ENCODE peak calls at places on chromosomes 16 and 17, in six cellular contexts. N is GM06990, R is mucosa of descending colon, U is endodermal cell, V is DND-41, C is fibroblast of mammary gland. T is an unnamed sample.

GRCh38 chr17:6940186-6940649 is 55.6 kb upstream of the ALOX12 start:
- DNase-seq in N (no peak), C (peak), V (no peak), U (no peak), R (no peak), T (peak)

GRCh38 chr16:49778202-49778601 is 77.7 kb downstream of the ZNF423 start:
- DNase-seq in U (no peak), C (no peak), N (no peak), V (no peak), R (no peak), T (no peak)

GRCh38 chr16:11597737-11598136 is 11.0 kb upstream of the LITAF start:
- DNase-seq in V (no peak), U (no peak), R (no peak), C (no peak), N (no peak), T (peak)

GRCh38 chr17:70906808-70907207 is 737.5 kb downstream of the KCNJ2 start:
- DNase-seq in U (no peak), N (no peak), R (no peak), C (peak), V (no peak), T (peak)

GRCh38 chr17:3946711-3947235 is 17.5 kb downstream of the ATP2A3 start:
- DNase-seq in N (no peak), U (no peak), C (no peak), V (no peak), R (no peak), T (no peak)

GRCh38 chr16:87765473-87765775 is 362 bp downstream of the KLHDC4 start:
- DNase-seq in V (peak), N (no peak), U (no peak), R (no peak), C (no peak), T (no peak)

GRCh38 chr16:17277981-17278381 is 192.8 kb downstream of the XYLT1 start:
- DNase-seq in R (peak), U (peak), C (peak), V (no peak), N (no peak), T (no peak)

GRCh38 chr16:88464447-88465318 is 11.6 kb downstream of the ZFPM1 start:
- DNase-seq in R (no peak), N (peak), U (no peak), V (no peak), C (no peak), T (peak)

GRCh38 chr16:20851601-20852000 is 45.3 kb downstream of the REXO5 start:
- DNase-seq in V (no peak), U (no peak), R (peak), N (no peak), C (peak), T (peak)

GRCh38 chr17:57442401-57442823 is 186.1 kb downstream of the MSI2 start:
- DNase-seq in V (peak), R (no peak), N (no peak), C (peak), U (no peak), T (peak)

GRCh38 chr16:14196011-14196410 is 124.9 kb downstream of the MRTFB start:
- DNase-seq in N (no peak), C (no peak), V (no peak), R (no peak), U (no peak), T (peak)

GRCh38 chr17:56678249-56679144 is 85.0 kb downstream of the NOG start:
- DNase-seq in N (no peak), V (no peak), R (no peak), U (peak), C (no peak), T (peak)

GRCh38 chr16:3087243-3087791 is 11.8 kb downstream of the ZSCAN10 start:
- DNase-seq in C (no peak), V (no peak), U (peak), N (no peak), R (peak), T (no peak)

GRCh38 chr17:68809148-68809547 is 146.0 kb downstream of the ABCA8 start:
- DNase-seq in R (no peak), C (no peak), V (no peak), U (no peak), N (no peak), T (no peak)

GRCh38 chr17:82203920-82204319 is 8.7 kb downstream of the CCDC57 start:
- DNase-seq in N (no peak), V (no peak), U (no peak), C (no peak), R (no peak), T (no peak)

GRCh38 chr17:72726936-72727335 is 365.6 kb downstream of the SLC39A11 start:
- DNase-seq in C (peak), U (no peak), V (peak), R (no peak), N (peak), T (no peak)

GRCh38 chr17:81076097-81076754 is 41.3 kb downstream of the BAIAP2 start:
- DNase-seq in N (no peak), C (no peak), R (no peak), U (no peak), V (no peak), T (no peak)

GRCh38 chr16:2194852-2195315 is 1.5 kb downstream of the CASKIN1 start:
- DNase-seq in V (peak), U (peak), R (peak), N (no peak), C (peak), T (peak)

GRCh38 chr16:17590711-17591654 is 120.2 kb upstream of the XYLT1 start:
- DNase-seq in C (peak), N (no peak), V (peak), R (no peak), U (no peak), T (no peak)

GRCh38 chr17:74431568-74432483 is at the start of gene GPRC5C:
- DNase-seq in V (no peak), R (peak), C (peak), U (peak), N (peak), T (peak)

GRCh38 chr17:68497885-68498319 is 14.3 kb upstream of the PRKAR1A start:
- DNase-seq in N (peak), C (no peak), V (no peak), U (no peak), R (no peak), T (no peak)

GRCh38 chr16:80016689-80017088 is 416.2 kb upstream of the MAF start:
- DNase-seq in N (no peak), V (no peak), R (no peak), C (no peak), U (no peak), T (no peak)

GRCh38 chr16:85897384-85897783 is 1.6 kb upstream of the IRF8 start:
- DNase-seq in U (no peak), R (no peak), N (no peak), C (no peak), V (no peak), T (no peak)

GRCh38 chr17:45256114-45256966 is 5.6 kb downstream of the SPATA32 start:
- DNase-seq in C (no peak), N (no peak), V (peak), U (peak), R (no peak), T (no peak)

GRCh38 chr17:54859187-54859586 is 41.5 kb upstream of the TOM1L1 start:
- DNase-seq in V (no peak), R (no peak), U (no peak), C (no peak), N (no peak), T (no peak)

GRCh38 chr16:71627631-71628236 is 1.8 kb downstream of the MARVELD3 start:
- DNase-seq in V (no peak), C (no peak), R (peak), U (peak), N (no peak), T (no peak)

GRCh38 chr17:56913000-56913866 is 616 bp downstream of the TRIM25 start:
- DNase-seq in V (no peak), U (peak), C (no peak), N (no peak), R (no peak), T (peak)

GRCh38 chr16:87790278-87791023 is 24.7 kb upstream of the KLHDC4 start:
- DNase-seq in U (no peak), R (no peak), C (no peak), N (no peak), V (no peak), T (peak)

GRCh38 chr16:76729525-76729924 is 452.3 kb downstream of the CNTNAP4 start:
- DNase-seq in C (peak), V (no peak), R (no peak), U (peak), N (no peak), T (no peak)

DNA sequence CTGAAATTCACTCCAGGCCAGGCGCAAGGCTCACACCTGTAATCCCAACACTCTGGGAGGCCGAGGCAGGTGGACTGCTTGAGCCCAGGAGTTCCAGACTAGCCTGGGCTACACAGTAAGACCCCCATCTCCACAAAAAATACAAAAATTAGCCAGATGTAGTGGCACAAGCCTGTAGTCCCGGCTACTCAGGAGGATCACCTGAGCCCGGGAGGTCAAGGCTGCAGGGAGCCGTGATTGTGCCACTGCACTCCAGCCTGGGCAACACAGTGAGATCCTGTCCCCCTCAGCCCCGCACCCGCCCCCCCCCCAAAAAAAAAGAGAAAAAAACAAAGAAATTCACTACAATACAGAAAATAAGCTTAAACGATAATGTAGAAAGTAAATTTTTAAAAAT is 31.5 kb downstream of the MBTPS1 start:
- DNase-seq in N (no peak), C (no peak), R (no peak), V (no peak), U (no peak), T (no peak)
- H3K4me3 ChIP-seq in N (no peak), C (no peak), R (no peak), V (no peak), U (no peak), T (no peak)

DNA sequence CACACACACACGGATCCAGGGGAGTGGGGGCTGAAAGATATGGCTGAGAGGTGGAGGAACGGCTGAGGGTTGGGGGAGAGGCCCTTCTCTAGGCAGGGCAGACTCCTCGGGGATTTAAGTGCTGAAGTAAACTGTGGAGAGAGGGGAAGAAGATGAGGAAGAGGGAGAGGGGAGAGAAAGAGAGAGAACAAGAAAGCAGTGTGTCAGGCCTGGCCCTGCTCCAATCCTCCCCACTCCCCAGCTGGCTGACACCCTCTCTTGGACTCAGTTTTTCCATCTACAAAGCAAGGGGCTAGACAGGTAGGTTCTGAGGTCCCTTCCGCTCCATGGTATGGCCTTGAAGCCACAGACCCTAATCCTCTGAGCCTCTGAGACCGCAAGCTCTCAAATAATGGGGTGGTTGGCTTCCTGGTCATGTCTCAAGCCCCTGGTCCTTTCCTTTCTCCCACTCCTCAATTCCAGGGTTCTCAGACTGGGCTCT is 2.0 kb downstream of the VAMP2 start:
- DNase-seq in U (peak), N (no peak), R (no peak), C (no peak), V (no peak), T (no peak)
- H3K4me3 ChIP-seq in U (peak), N (no peak), R (no peak), C (no peak), V (peak), T (peak)

GRCh38 chr17:42555122-42555622 is 2.4 kb downstream of the HSD17B1 start:
- DNase-seq in N (no peak), C (no peak), V (no peak), R (no peak), U (no peak), T (no peak)
- H3K4me3 ChIP-seq in N (peak), C (peak), V (peak), R (peak), U (peak), T (peak)

GRCh38 chr16:24013733-24014645 is 178.2 kb downstream of the PRKCB start:
- DNase-seq in C (no peak), U (no peak), R (peak), V (peak), N (peak), T (no peak)
- H3K4me3 ChIP-seq in C (no peak), U (no peak), R (no peak), V (peak), N (no peak), T (no peak)

GRCh38 chr16:84819644-84820304 is at the start of gene CRISPLD2:
- DNase-seq in N (peak), C (peak), V (peak), U (peak), R (peak), T (peak)
- H3K4me3 ChIP-seq in N (no peak), C (peak), V (peak), U (peak), R (peak), T (peak)

DNA sequence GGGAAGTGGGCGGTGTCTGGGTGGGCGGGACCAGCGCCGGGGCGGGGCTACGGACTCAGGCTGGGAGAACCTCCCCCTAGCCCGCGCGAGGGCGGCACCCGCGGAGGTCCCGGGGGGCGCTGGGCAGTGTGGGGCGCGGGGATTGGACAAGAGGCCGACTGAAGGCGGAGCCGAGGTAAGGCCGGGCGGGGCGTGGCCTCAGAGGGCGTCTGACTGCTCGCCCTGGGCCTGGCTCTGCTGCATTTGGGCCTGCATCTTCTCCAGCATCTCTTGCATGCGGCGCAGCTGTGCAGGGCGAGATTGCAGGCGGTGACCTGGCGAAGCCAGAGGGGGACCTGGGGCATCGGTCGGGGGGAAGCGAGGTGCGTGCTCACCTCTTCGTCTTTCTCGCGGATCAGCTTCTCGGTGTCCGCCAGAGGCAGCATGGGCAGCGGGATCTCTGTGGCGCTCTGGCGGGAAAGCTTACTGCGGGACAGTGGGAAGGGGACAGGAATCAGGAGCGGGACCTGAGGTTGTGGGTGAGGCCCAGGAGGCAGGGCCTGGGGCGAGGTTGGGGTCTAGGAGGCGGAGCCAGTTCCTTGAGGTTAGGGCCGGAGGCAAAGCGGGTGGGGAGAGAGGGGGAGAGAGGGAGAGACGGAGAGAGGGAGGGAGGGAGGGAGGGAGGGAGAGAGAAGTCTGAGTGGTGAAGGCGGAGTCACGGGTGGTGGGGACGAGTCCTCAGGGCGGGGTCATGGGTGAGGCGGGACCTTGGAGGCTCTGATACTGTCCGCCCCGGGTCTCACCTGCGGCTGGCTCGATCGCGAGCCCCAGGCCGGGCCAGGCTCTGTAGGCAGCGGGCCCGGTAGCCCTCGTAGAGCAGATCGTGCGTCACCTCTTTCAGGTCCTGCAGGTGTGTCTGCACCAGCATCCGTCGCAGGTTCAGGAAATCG is 3.9 kb downstream of the SEPTIN1 start:
- DNase-seq in R (peak), C (peak), U (peak), V (peak), N (peak), T (peak)
- H3K4me3 ChIP-seq in R (peak), C (peak), U (peak), V (peak), N (peak), T (peak)

DNA sequence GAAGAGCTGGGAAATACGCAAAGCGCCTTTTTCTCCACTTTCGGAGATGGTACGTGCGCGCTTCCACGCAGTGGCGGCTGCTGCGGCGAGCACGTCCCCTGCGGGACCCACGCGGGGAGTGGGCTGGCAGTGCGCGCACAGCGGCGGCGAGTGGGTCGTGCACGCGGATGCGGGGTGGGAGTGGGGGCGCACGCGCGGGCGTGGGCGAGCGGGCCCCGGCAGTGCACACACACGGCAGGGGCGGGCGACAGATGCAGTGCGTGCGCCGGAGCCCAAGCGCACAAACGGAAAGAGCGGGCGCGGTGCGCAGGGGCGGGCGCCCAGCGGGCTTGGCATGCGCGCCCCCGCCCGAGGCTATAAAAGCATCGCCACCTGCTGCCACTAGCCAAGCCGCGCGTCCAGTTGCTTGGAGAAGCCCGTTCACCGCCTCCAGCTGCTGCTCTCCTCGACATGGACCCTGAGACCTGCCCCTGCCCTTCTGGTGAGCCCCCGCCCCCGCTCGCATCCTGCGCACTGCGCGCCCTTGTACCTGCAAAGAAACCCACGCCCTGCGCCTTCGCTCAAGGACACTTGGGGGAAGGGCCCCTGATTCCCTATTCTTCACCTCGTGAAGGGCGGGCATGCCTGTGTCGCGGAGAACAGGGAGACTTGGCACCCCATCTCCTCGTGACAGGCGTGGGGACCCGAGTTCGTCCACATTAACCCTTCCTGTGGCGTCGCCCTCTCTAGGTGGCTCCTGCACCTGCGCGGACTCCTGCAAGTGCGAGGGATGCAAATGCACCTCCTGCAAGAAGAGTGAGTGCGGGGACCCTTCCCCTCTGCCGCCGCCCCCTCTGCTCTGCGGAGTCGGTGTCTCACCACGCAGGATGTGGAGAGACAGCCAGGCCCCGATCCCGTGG is at the start of gene MT3:
- DNase-seq in C (no peak), N (no peak), U (peak), V (no peak), R (peak), T (no peak)
- H3K4me3 ChIP-seq in C (no peak), N (peak), U (peak), V (no peak), R (no peak), T (no peak)

GRCh38 chr17:75721463-75722011 is 278 bp downstream of the ITGB4 start:
- DNase-seq in N (no peak), C (no peak), R (peak), U (no peak), V (no peak), T (no peak)

GRCh38 chr17:75722542-75723095 is 1.4 kb downstream of the ITGB4 start:
- DNase-seq in U (no peak), C (no peak), V (no peak), N (no peak), R (peak), T (no peak)

GRCh38 chr17:75723201-75723930 is 2.1 kb downstream of the ITGB4 start:
- DNase-seq in C (no peak), N (no peak), V (no peak), U (no peak), R (peak), T (no peak)

GRCh38 chr17:75720656-75721462 is at the start of gene ITGB4:
- DNase-seq in V (peak), U (peak), N (peak), R (peak), C (no peak), T (no peak)

DNA sequence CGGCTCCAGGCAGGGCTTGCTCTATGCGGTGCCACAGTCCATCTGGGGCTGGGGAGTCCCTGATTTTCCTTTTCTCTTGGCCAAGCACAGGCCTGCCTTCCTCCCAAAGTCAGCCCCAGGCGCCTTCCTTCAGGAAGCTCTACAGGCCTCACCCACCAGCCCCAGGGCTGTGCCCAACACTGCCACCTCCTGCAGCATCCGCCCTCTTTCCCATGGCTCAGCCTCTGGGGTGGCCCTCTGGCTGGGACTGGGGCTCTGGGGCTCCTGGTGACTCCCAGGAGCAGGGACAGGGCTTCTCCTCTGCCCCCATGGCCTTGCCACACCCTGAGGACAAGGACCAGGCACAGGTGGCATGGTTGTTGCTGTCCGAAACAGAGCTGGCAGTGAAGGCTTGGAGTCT is 817 bp downstream of the ITGB4 start:
- DNase-seq in C (no peak), V (no peak), N (no peak), R (peak), U (no peak), T (no peak)
- H3K4me3 ChIP-seq in C (no peak), V (no peak), N (no peak), R (peak), U (no peak), T (no peak)

T was measured in fibroblast of villous mesenchyme.